ENCODE peak calls at places on chromosomes 12 and 14, in ten cellular contexts. F is adrenal gland, Y is HCT116, Z is A549, W is transverse colon, S is IMR-90, R is right lobe of liver, T is lower leg skin, G is H54, P is suprapubic skin. H is an unnamed sample.
A peak's percentile ranks its signal among the peaks of the same experiment; 100 is the strongest.

GRCh38 chr12:50107416-50108268 is 3.8 kb downstream of the GPD1 start:
- DNase-seq in G (no peak), T (no peak), Z (no peak), S (no peak), P (no peak), R (no peak), W (no peak), F (no peak), Y (no peak), H (no peak)

GRCh38 chr14:22472935-22473854 is 115.8 kb downstream of the DAD1 start:
- DNase-seq in F (peak; percentile 71), Y (peak; percentile 34), R (no peak), P (no peak), W (peak; percentile 56), T (no peak), G (no peak), Z (peak; percentile 21), S (peak; percentile 25), H (peak; percentile 65)

GRCh38 chr12:24997970-24998582 is 49.2 kb upstream of the BCAT1 start:
- DNase-seq in S (peak; percentile 91), Z (no peak), W (no peak), F (no peak), P (no peak), G (no peak), T (no peak), Y (no peak), R (no peak), H (no peak)

GRCh38 chr14:24069411-24069735 is 2.0 kb upstream of the CPNE6 start:
- DNase-seq in G (no peak), R (no peak), Y (no peak), P (no peak), S (no peak), F (no peak), W (no peak), T (no peak), Z (no peak), H (no peak)

GRCh38 chr14:69547701-69548348 is 26.8 kb downstream of the CCDC177 start:
- DNase-seq in G (no peak), T (no peak), F (no peak), R (no peak), W (no peak), S (no peak), Y (no peak), P (no peak), Z (no peak), H (peak; percentile 44)

GRCh38 chr12:72209096-72209495 is 63.1 kb upstream of the TRHDE start:
- DNase-seq in R (no peak), Z (no peak), F (no peak), T (no peak), Y (no peak), G (no peak), W (no peak), P (no peak), S (no peak), H (no peak)

GRCh38 chr14:58426819-58427288 is 477 bp downstream of the TIMM9 start:
- DNase-seq in T (peak; percentile 87), P (peak; percentile 78), F (peak; percentile 65), Z (peak; percentile 56), G (no peak), R (peak; percentile 60), Y (no peak), W (peak; percentile 59), S (peak; percentile 65), H (no peak)

GRCh38 chr12:116609715-116610114 is 50.5 kb downstream of the MAP1LC3B2 start:
- DNase-seq in G (no peak), Y (no peak), R (no peak), T (no peak), W (no peak), F (no peak), Z (no peak), S (no peak), P (no peak), H (peak; percentile 52)

GRCh38 chr14:101600336-101600890 is 39.1 kb downstream of the DIO3 start:
- DNase-seq in G (no peak), S (no peak), W (no peak), Y (no peak), P (no peak), Z (no peak), R (no peak), F (no peak), T (peak; percentile 29), H (no peak)

GRCh38 chr12:131929530-131930456 is 717 bp downstream of the PUS1 start:
- DNase-seq in G (no peak), F (no peak), T (no peak), R (no peak), S (peak; percentile 10), P (no peak), Z (peak; percentile 50), Y (no peak), W (peak; percentile 42), H (peak; percentile 73)

GRCh38 chr14:65412881-65413738 is 580 bp downstream of the FUT8 start:
- DNase-seq in W (peak; percentile 77), T (peak; percentile 94), R (no peak), P (peak; percentile 82), G (no peak), F (peak; percentile 76), Y (no peak), S (peak; percentile 73), Z (peak; percentile 44), H (peak; percentile 89)

GRCh38 chr14:92973265-92973797 is 50.4 kb downstream of the CHGA start:
- DNase-seq in P (peak; percentile 87), G (peak; percentile 50), Z (no peak), R (peak; percentile 83), S (peak; percentile 53), T (peak; percentile 94), W (peak; percentile 81), Y (no peak), F (peak; percentile 72), H (peak; percentile 38)

GRCh38 chr14:100313464-100314230 is 7.4 kb upstream of the SLC25A29 start:
- DNase-seq in P (no peak), W (no peak), Y (no peak), G (no peak), R (no peak), S (no peak), T (no peak), F (no peak), Z (no peak), H (no peak)

GRCh38 chr12:58415716-58416115 is 474.3 kb downstream of the ATP23 start:
- DNase-seq in F (no peak), Z (no peak), G (no peak), Y (no peak), R (no peak), P (no peak), S (no peak), T (no peak), W (no peak), H (no peak)

GRCh38 chr12:90366286-90366685 is 588.7 kb downstream of the CCER1 start:
- DNase-seq in T (no peak), S (peak; percentile 36), P (no peak), F (no peak), G (no peak), Z (no peak), R (no peak), Y (no peak), W (no peak), H (no peak)

GRCh38 chr12:50949801-50950302 is 2.5 kb upstream of the HIGD1C start:
- DNase-seq in W (no peak), F (no peak), Z (no peak), S (no peak), P (no peak), G (no peak), R (no peak), T (no peak), Y (no peak), H (no peak)

DNA sequence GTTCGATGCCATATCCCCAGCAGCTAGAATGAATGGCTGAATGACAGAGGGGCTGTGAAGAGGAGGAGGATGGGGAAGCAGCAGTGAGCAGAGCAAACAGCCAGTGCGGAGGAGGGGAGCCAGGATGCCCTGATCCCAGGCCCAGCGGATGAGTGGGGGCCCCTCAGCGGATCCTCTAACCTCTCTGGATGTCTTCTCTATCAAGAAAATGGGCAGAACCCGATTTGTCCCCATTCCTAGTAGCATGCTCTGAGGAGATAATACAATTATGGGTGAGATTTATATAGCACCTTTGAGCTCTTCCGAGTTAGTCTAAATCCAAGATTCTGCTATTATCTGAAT is 30.0 kb upstream of the RPLP0 start:
- DNase-seq in Y (no peak), R (no peak), F (no peak), W (no peak), T (no peak), P (no peak), G (no peak), S (no peak), Z (no peak), H (no peak)
- TF ChIP-seq POLR2A in Y (no peak), R (no peak), F (no peak), W (no peak), T (no peak), P (no peak), G (no peak), S (peak; percentile 20), Z (no peak), H (no peak)

GRCh38 chr12:95943231-95943842 is at the start of gene AMDHD1:
- DNase-seq in R (peak; percentile 62), T (peak; percentile 89), F (peak; percentile 56), G (peak; percentile 79), W (peak; percentile 62), Z (peak; percentile 80), S (peak; percentile 39), Y (peak; percentile 40), P (peak; percentile 67), H (peak; percentile 40)
- TF ChIP-seq POLR2A in R (peak; percentile 12), T (no peak), F (no peak), G (peak; percentile 17), W (no peak), Z (peak; percentile 52), S (no peak), Y (no peak), P (no peak), H (peak; percentile 6)

DNA sequence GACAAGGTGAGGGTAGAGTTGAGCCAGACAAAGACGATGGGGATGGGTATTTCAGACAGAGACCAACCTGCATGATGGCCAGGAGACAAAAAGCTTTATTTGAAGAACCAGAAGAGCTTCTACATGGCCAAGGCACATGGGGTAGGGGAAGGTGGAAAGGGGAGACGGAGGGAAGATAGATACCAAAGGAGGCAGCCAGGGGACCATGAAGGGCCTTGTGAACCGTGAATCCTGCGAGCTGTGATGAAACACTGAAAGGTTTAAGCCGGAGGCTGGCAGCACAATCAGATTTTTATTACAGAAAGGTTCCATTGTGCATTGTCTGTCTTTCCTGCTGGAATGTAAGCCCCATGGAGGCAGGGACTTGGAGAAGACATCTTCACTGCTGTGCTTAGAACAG is 72.4 kb downstream of the PLXNC1 start:
- DNase-seq in Z (no peak), W (no peak), Y (no peak), R (no peak), T (no peak), P (no peak), F (no peak), G (no peak), S (no peak), H (no peak)
- TF ChIP-seq POLR2A in Z (no peak), W (no peak), Y (no peak), R (no peak), T (no peak), P (no peak), F (no peak), G (no peak), S (no peak), H (no peak)

DNA sequence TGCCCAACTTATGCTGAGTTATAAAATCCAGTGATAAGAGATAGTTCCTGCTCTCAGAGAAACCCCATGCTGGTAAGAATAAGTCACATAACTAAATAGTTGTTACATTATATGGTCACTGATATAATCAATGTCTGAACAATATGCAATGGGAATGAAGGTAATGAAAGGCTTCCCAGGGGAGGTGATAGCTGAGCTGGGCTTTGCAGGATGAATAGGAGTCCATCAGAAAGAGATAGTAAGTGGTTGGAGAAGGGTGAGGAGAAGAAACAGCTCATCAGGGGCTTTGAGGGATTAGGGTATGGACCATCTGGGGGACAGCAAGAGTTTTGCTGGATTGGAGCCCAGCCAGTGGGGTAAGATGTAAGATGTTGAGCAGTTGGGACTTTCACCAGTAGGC is 266.7 kb upstream of the CRY1 start:
- DNase-seq in R (no peak), Y (no peak), Z (no peak), T (no peak), F (no peak), W (no peak), S (no peak), G (no peak), P (no peak), H (no peak)
- TF ChIP-seq POLR2A in R (no peak), Y (no peak), Z (no peak), T (no peak), F (no peak), W (no peak), S (no peak), G (no peak), P (no peak), H (no peak)